ENCODE peak calls at places on chromosomes 7 and 10, in eight cellular contexts. One of them, this sample, is unnamed.

GRCh38 chr10:133335238-133336122 is 1.2 kb downstream of the CALY start:
- DNase-seq in AG10803: peak
- DNase-seq in GM10248: peak
- DNase-seq in pancreas: peak
- DNase-seq in OCI-LY7: no peak
- DNase-seq in stimulated activated CD4-positive, alpha-beta T cell treated with anti-CD3 and anti-CD28 coated beads, TNF-alpha, amount 100 ng/mL, for 24 hours: peak
- DNase-seq in amygdala: peak
- DNase-seq in cardiac septum: no peak
- DNase-seq in this sample: peak

GRCh38 chr7:1993031-1993685 is 239.6 kb downstream of the MAD1L1 start:
- DNase-seq in OCI-LY7: no peak
- DNase-seq in pancreas: no peak
- DNase-seq in AG10803: no peak
- DNase-seq in GM10248: no peak
- DNase-seq in stimulated activated CD4-positive, alpha-beta T cell treated with anti-CD3 and anti-CD28 coated beads, TNF-alpha, amount 100 ng/mL, for 24 hours: no peak
- DNase-seq in cardiac septum: no peak
- DNase-seq in amygdala: no peak
- DNase-seq in this sample: no peak

GRCh38 chr10:51083280-51083986 is 9.1 kb downstream of the PRKG1 start:
- DNase-seq in cardiac septum: no peak
- DNase-seq in amygdala: no peak
- DNase-seq in pancreas: no peak
- DNase-seq in GM10248: no peak
- DNase-seq in stimulated activated CD4-positive, alpha-beta T cell treated with anti-CD3 and anti-CD28 coated beads, TNF-alpha, amount 100 ng/mL, for 24 hours: no peak
- DNase-seq in OCI-LY7: no peak
- DNase-seq in AG10803: no peak
- DNase-seq in this sample: no peak

GRCh38 chr7:105862770-105863169 is 13.6 kb downstream of the ATXN7L1 start:
- DNase-seq in amygdala: no peak
- DNase-seq in AG10803: no peak
- DNase-seq in cardiac septum: no peak
- DNase-seq in OCI-LY7: no peak
- DNase-seq in pancreas: no peak
- DNase-seq in GM10248: no peak
- DNase-seq in stimulated activated CD4-positive, alpha-beta T cell treated with anti-CD3 and anti-CD28 coated beads, TNF-alpha, amount 100 ng/mL, for 24 hours: no peak
- DNase-seq in this sample: no peak

GRCh38 chr7:7100432-7100849 is 81.9 kb upstream of the C1GALT1 start:
- DNase-seq in stimulated activated CD4-positive, alpha-beta T cell treated with anti-CD3 and anti-CD28 coated beads, TNF-alpha, amount 100 ng/mL, for 24 hours: no peak
- DNase-seq in cardiac septum: no peak
- DNase-seq in AG10803: no peak
- DNase-seq in OCI-LY7: no peak
- DNase-seq in pancreas: peak
- DNase-seq in GM10248: no peak
- DNase-seq in amygdala: no peak
- DNase-seq in this sample: no peak

GRCh38 chr7:73451780-73452398 is 18.3 kb downstream of the FZD9 start:
- DNase-seq in cardiac septum: no peak
- DNase-seq in GM10248: peak
- DNase-seq in amygdala: no peak
- DNase-seq in AG10803: peak
- DNase-seq in pancreas: no peak
- DNase-seq in OCI-LY7: peak
- DNase-seq in stimulated activated CD4-positive, alpha-beta T cell treated with anti-CD3 and anti-CD28 coated beads, TNF-alpha, amount 100 ng/mL, for 24 hours: no peak
- DNase-seq in this sample: peak

GRCh38 chr10:83218205-83218604 is 921.1 kb upstream of the GHITM start:
- DNase-seq in cardiac septum: no peak
- DNase-seq in AG10803: no peak
- DNase-seq in amygdala: no peak
- DNase-seq in stimulated activated CD4-positive, alpha-beta T cell treated with anti-CD3 and anti-CD28 coated beads, TNF-alpha, amount 100 ng/mL, for 24 hours: no peak
- DNase-seq in OCI-LY7: no peak
- DNase-seq in pancreas: no peak
- DNase-seq in GM10248: no peak
- DNase-seq in this sample: no peak

GRCh38 chr7:150753826-150754603 is 16.8 kb downstream of the GIMAP5 start:
- DNase-seq in stimulated activated CD4-positive, alpha-beta T cell treated with anti-CD3 and anti-CD28 coated beads, TNF-alpha, amount 100 ng/mL, for 24 hours: no peak
- DNase-seq in OCI-LY7: peak
- DNase-seq in AG10803: no peak
- DNase-seq in cardiac septum: no peak
- DNase-seq in pancreas: no peak
- DNase-seq in GM10248: peak
- DNase-seq in amygdala: no peak
- DNase-seq in this sample: peak

GRCh38 chr7:17307969-17308648 is 9.7 kb downstream of the AHR start:
- DNase-seq in GM10248: no peak
- DNase-seq in pancreas: no peak
- DNase-seq in cardiac septum: no peak
- DNase-seq in AG10803: no peak
- DNase-seq in stimulated activated CD4-positive, alpha-beta T cell treated with anti-CD3 and anti-CD28 coated beads, TNF-alpha, amount 100 ng/mL, for 24 hours: no peak
- DNase-seq in OCI-LY7: no peak
- DNase-seq in amygdala: no peak
- DNase-seq in this sample: no peak

GRCh38 chr7:7772385-7772784 is 54.0 kb upstream of the RPA3 start:
- DNase-seq in amygdala: no peak
- DNase-seq in GM10248: no peak
- DNase-seq in AG10803: no peak
- DNase-seq in cardiac septum: no peak
- DNase-seq in stimulated activated CD4-positive, alpha-beta T cell treated with anti-CD3 and anti-CD28 coated beads, TNF-alpha, amount 100 ng/mL, for 24 hours: no peak
- DNase-seq in OCI-LY7: peak
- DNase-seq in pancreas: no peak
- DNase-seq in this sample: no peak

GRCh38 chr10:132715791-132716680 is 69.9 kb downstream of the NKX6-2 start:
- DNase-seq in AG10803: no peak
- DNase-seq in cardiac septum: peak
- DNase-seq in stimulated activated CD4-positive, alpha-beta T cell treated with anti-CD3 and anti-CD28 coated beads, TNF-alpha, amount 100 ng/mL, for 24 hours: no peak
- DNase-seq in OCI-LY7: no peak
- DNase-seq in GM10248: no peak
- DNase-seq in amygdala: no peak
- DNase-seq in pancreas: peak
- DNase-seq in this sample: no peak

GRCh38 chr10:47413531-47414226 is 29.6 kb upstream of the ZNF488 start:
- DNase-seq in AG10803: no peak
- DNase-seq in cardiac septum: peak
- DNase-seq in amygdala: no peak
- DNase-seq in OCI-LY7: no peak
- DNase-seq in GM10248: no peak
- DNase-seq in pancreas: no peak
- DNase-seq in stimulated activated CD4-positive, alpha-beta T cell treated with anti-CD3 and anti-CD28 coated beads, TNF-alpha, amount 100 ng/mL, for 24 hours: no peak
- DNase-seq in this sample: no peak

GRCh38 chr7:568681-569035 is 49.0 kb upstream of the PDGFA start:
- DNase-seq in OCI-LY7: no peak
- DNase-seq in GM10248: no peak
- DNase-seq in amygdala: no peak
- DNase-seq in AG10803: peak
- DNase-seq in cardiac septum: no peak
- DNase-seq in stimulated activated CD4-positive, alpha-beta T cell treated with anti-CD3 and anti-CD28 coated beads, TNF-alpha, amount 100 ng/mL, for 24 hours: no peak
- DNase-seq in pancreas: no peak
- DNase-seq in this sample: peak

GRCh38 chr7:26279405-26279804 is 12.3 kb upstream of the SNX10 start:
- DNase-seq in GM10248: no peak
- DNase-seq in stimulated activated CD4-positive, alpha-beta T cell treated with anti-CD3 and anti-CD28 coated beads, TNF-alpha, amount 100 ng/mL, for 24 hours: no peak
- DNase-seq in AG10803: peak
- DNase-seq in pancreas: no peak
- DNase-seq in cardiac septum: no peak
- DNase-seq in amygdala: no peak
- DNase-seq in OCI-LY7: no peak
- DNase-seq in this sample: peak

GRCh38 chr10:4691301-4691700 is 134.7 kb upstream of the AKR1E2 start:
- DNase-seq in cardiac septum: no peak
- DNase-seq in stimulated activated CD4-positive, alpha-beta T cell treated with anti-CD3 and anti-CD28 coated beads, TNF-alpha, amount 100 ng/mL, for 24 hours: no peak
- DNase-seq in GM10248: no peak
- DNase-seq in amygdala: no peak
- DNase-seq in pancreas: no peak
- DNase-seq in AG10803: no peak
- DNase-seq in OCI-LY7: no peak
- DNase-seq in this sample: peak

GRCh38 chr7:95427123-95427522 is 7.7 kb downstream of the PON2 start:
- DNase-seq in AG10803: no peak
- DNase-seq in GM10248: no peak
- DNase-seq in stimulated activated CD4-positive, alpha-beta T cell treated with anti-CD3 and anti-CD28 coated beads, TNF-alpha, amount 100 ng/mL, for 24 hours: no peak
- DNase-seq in pancreas: no peak
- DNase-seq in amygdala: peak
- DNase-seq in OCI-LY7: no peak
- DNase-seq in cardiac septum: no peak
- DNase-seq in this sample: no peak

GRCh38 chr10:43105793-43106158 is 28.9 kb downstream of the RET start:
- DNase-seq in OCI-LY7: no peak
- DNase-seq in pancreas: peak
- DNase-seq in amygdala: no peak
- DNase-seq in stimulated activated CD4-positive, alpha-beta T cell treated with anti-CD3 and anti-CD28 coated beads, TNF-alpha, amount 100 ng/mL, for 24 hours: no peak
- DNase-seq in GM10248: peak
- DNase-seq in cardiac septum: no peak
- DNase-seq in AG10803: no peak
- DNase-seq in this sample: no peak

GRCh38 chr10:103104721-103105120 is 88.4 kb downstream of the NT5C2 start:
- DNase-seq in stimulated activated CD4-positive, alpha-beta T cell treated with anti-CD3 and anti-CD28 coated beads, TNF-alpha, amount 100 ng/mL, for 24 hours: no peak
- DNase-seq in GM10248: no peak
- DNase-seq in OCI-LY7: no peak
- DNase-seq in amygdala: no peak
- DNase-seq in AG10803: no peak
- DNase-seq in cardiac septum: no peak
- DNase-seq in pancreas: no peak
- DNase-seq in this sample: no peak

GRCh38 chr10:77501152-77501845 is 136.3 kb downstream of the KCNMA1 start:
- DNase-seq in OCI-LY7: no peak
- DNase-seq in pancreas: no peak
- DNase-seq in AG10803: peak
- DNase-seq in GM10248: no peak
- DNase-seq in stimulated activated CD4-positive, alpha-beta T cell treated with anti-CD3 and anti-CD28 coated beads, TNF-alpha, amount 100 ng/mL, for 24 hours: no peak
- DNase-seq in amygdala: peak
- DNase-seq in cardiac septum: peak
- DNase-seq in this sample: peak

This sample was measured in GM23248.